ENCODE peak calls at places on chromosomes 16 and 17, in seven cellular contexts. One of them, this sample, is unnamed.

GRCh38 chr16:9159839-9160550 is 68.6 kb downstream of the HAPSTR1 start:
- DNase-seq in Peyer's patch: peak; percentile 83
- DNase-seq in heart left ventricle: no peak
- DNase-seq in gastrocnemius medialis: no peak
- DNase-seq in H1: peak; percentile 83
- DNase-seq in thyroid gland: peak; percentile 73
- DNase-seq in stomach: peak; percentile 57
- DNase-seq in this sample: peak; percentile 65

GRCh38 chr16:46885960-46886763 is 2.0 kb downstream of the GPT2 start:
- DNase-seq in Peyer's patch: no peak
- DNase-seq in heart left ventricle: peak; percentile 36
- DNase-seq in gastrocnemius medialis: peak; percentile 70
- DNase-seq in H1: no peak
- DNase-seq in thyroid gland: no peak
- DNase-seq in stomach: peak; percentile 77
- DNase-seq in this sample: peak; percentile 73

GRCh38 chr17:37701424-37702020 is 43.3 kb downstream of the HNF1B start:
- DNase-seq in Peyer's patch: no peak
- DNase-seq in heart left ventricle: no peak
- DNase-seq in gastrocnemius medialis: no peak
- DNase-seq in H1: no peak
- DNase-seq in thyroid gland: peak; percentile 18
- DNase-seq in stomach: peak; percentile 63
- DNase-seq in this sample: peak; percentile 58

GRCh38 chr16:31291376-31291775 is 31.6 kb downstream of the ITGAM start:
- DNase-seq in Peyer's patch: no peak
- DNase-seq in heart left ventricle: no peak
- DNase-seq in gastrocnemius medialis: no peak
- DNase-seq in H1: no peak
- DNase-seq in thyroid gland: no peak
- DNase-seq in stomach: no peak
- DNase-seq in this sample: no peak

GRCh38 chr16:60261425-60261824 is 1527.3 kb upstream of the GOT2 start:
- DNase-seq in Peyer's patch: no peak
- DNase-seq in heart left ventricle: no peak
- DNase-seq in gastrocnemius medialis: no peak
- DNase-seq in H1: no peak
- DNase-seq in thyroid gland: no peak
- DNase-seq in stomach: no peak
- DNase-seq in this sample: no peak

GRCh38 chr16:22859925-22860324 is 46.0 kb downstream of the HS3ST2 start:
- DNase-seq in Peyer's patch: no peak
- DNase-seq in heart left ventricle: no peak
- DNase-seq in gastrocnemius medialis: no peak
- DNase-seq in H1: peak; percentile 25
- DNase-seq in thyroid gland: no peak
- DNase-seq in stomach: no peak
- DNase-seq in this sample: no peak

GRCh38 chr16:27377666-27378485 is 24.1 kb upstream of the IL21R start:
- DNase-seq in Peyer's patch: no peak
- DNase-seq in heart left ventricle: no peak
- DNase-seq in gastrocnemius medialis: no peak
- DNase-seq in H1: no peak
- DNase-seq in thyroid gland: no peak
- DNase-seq in stomach: no peak
- DNase-seq in this sample: no peak

GRCh38 chr16:49697631-49698030 is 158.3 kb downstream of the ZNF423 start:
- DNase-seq in Peyer's patch: no peak
- DNase-seq in heart left ventricle: no peak
- DNase-seq in gastrocnemius medialis: no peak
- DNase-seq in H1: no peak
- DNase-seq in thyroid gland: no peak
- DNase-seq in stomach: no peak
- DNase-seq in this sample: no peak

GRCh38 chr16:620700-621525 is 9.9 kb upstream of the WFIKKN1 start:
- DNase-seq in Peyer's patch: no peak
- DNase-seq in heart left ventricle: no peak
- DNase-seq in gastrocnemius medialis: no peak
- DNase-seq in H1: no peak
- DNase-seq in thyroid gland: no peak
- DNase-seq in stomach: no peak
- DNase-seq in this sample: no peak

GRCh38 chr17:81502471-81503017 is 10.1 kb downstream of the ACTG1 start:
- DNase-seq in Peyer's patch: no peak
- DNase-seq in heart left ventricle: no peak
- DNase-seq in gastrocnemius medialis: no peak
- DNase-seq in H1: no peak
- DNase-seq in thyroid gland: no peak
- DNase-seq in stomach: no peak
- DNase-seq in this sample: no peak

GRCh38 chr16:4360538-4361021 is 9.5 kb upstream of the PAM16 start:
- DNase-seq in Peyer's patch: no peak
- DNase-seq in heart left ventricle: no peak
- DNase-seq in gastrocnemius medialis: no peak
- DNase-seq in H1: no peak
- DNase-seq in thyroid gland: no peak
- DNase-seq in stomach: no peak
- DNase-seq in this sample: no peak

GRCh38 chr16:12405083-12405482 is 398.6 kb downstream of the CPPED1 start:
- DNase-seq in Peyer's patch: no peak
- DNase-seq in heart left ventricle: no peak
- DNase-seq in gastrocnemius medialis: no peak
- DNase-seq in H1: no peak
- DNase-seq in thyroid gland: peak; percentile 67
- DNase-seq in stomach: no peak
- DNase-seq in this sample: no peak

GRCh38 chr17:82020874-82021727 is 1.6 kb downstream of the CENPX start:
- DNase-seq in Peyer's patch: peak; percentile 84
- DNase-seq in heart left ventricle: peak; percentile 76
- DNase-seq in gastrocnemius medialis: peak; percentile 58
- DNase-seq in H1: no peak
- DNase-seq in thyroid gland: peak; percentile 83
- DNase-seq in stomach: peak; percentile 81
- DNase-seq in this sample: peak; percentile 83

GRCh38 chr17:46851029-46851741 is at the start of gene WNT9B:
- DNase-seq in Peyer's patch: peak; percentile 87
- DNase-seq in heart left ventricle: no peak
- DNase-seq in gastrocnemius medialis: no peak
- DNase-seq in H1: no peak
- DNase-seq in thyroid gland: peak; percentile 39
- DNase-seq in stomach: peak; percentile 57
- DNase-seq in this sample: peak; percentile 80

GRCh38 chr17:40422990-40423611 is 5.4 kb upstream of the TOP2A start:
- DNase-seq in Peyer's patch: no peak
- DNase-seq in heart left ventricle: no peak
- DNase-seq in gastrocnemius medialis: no peak
- DNase-seq in H1: no peak
- DNase-seq in thyroid gland: no peak
- DNase-seq in stomach: no peak
- DNase-seq in this sample: no peak

GRCh38 chr16:27839419-27839818 is 224.1 kb downstream of the GSG1L start:
- DNase-seq in Peyer's patch: no peak
- DNase-seq in heart left ventricle: no peak
- DNase-seq in gastrocnemius medialis: no peak
- DNase-seq in H1: no peak
- DNase-seq in thyroid gland: no peak
- DNase-seq in stomach: no peak
- DNase-seq in this sample: no peak

GRCh38 chr17:41824086-41824485 is 11.3 kb downstream of the FKBP10 start:
- DNase-seq in Peyer's patch: no peak
- DNase-seq in heart left ventricle: no peak
- DNase-seq in gastrocnemius medialis: no peak
- DNase-seq in H1: no peak
- DNase-seq in thyroid gland: peak; percentile 15
- DNase-seq in stomach: no peak
- DNase-seq in this sample: no peak

GRCh38 chr17:34633351-34633750 is 54.0 kb downstream of the TMEM132E start:
- DNase-seq in Peyer's patch: peak; percentile 40
- DNase-seq in heart left ventricle: no peak
- DNase-seq in gastrocnemius medialis: no peak
- DNase-seq in H1: no peak
- DNase-seq in thyroid gland: peak; percentile 17
- DNase-seq in stomach: no peak
- DNase-seq in this sample: no peak

GRCh38 chr16:57926041-57926440 is 44.9 kb downstream of the CNGB1 start:
- DNase-seq in Peyer's patch: no peak
- DNase-seq in heart left ventricle: no peak
- DNase-seq in gastrocnemius medialis: no peak
- DNase-seq in H1: no peak
- DNase-seq in thyroid gland: no peak
- DNase-seq in stomach: no peak
- DNase-seq in this sample: no peak

GRCh38 chr17:77396610-77397009 is 255.8 kb downstream of the SEC14L1 start:
- DNase-seq in Peyer's patch: no peak
- DNase-seq in heart left ventricle: no peak
- DNase-seq in gastrocnemius medialis: peak; percentile 54
- DNase-seq in H1: no peak
- DNase-seq in thyroid gland: no peak
- DNase-seq in stomach: no peak
- DNase-seq in this sample: no peak

GRCh38 chr16:55655709-55656694 is at the start of gene SLC6A2:
- DNase-seq in Peyer's patch: no peak
- DNase-seq in heart left ventricle: no peak
- DNase-seq in gastrocnemius medialis: no peak
- DNase-seq in H1: peak; percentile 21
- DNase-seq in thyroid gland: peak; percentile 7
- DNase-seq in stomach: no peak
- DNase-seq in this sample: no peak

GRCh38 chr16:55657616-55658015 is 1.8 kb downstream of the SLC6A2 start:
- DNase-seq in Peyer's patch: no peak
- DNase-seq in heart left ventricle: no peak
- DNase-seq in gastrocnemius medialis: no peak
- DNase-seq in H1: no peak
- DNase-seq in thyroid gland: no peak
- DNase-seq in stomach: no peak
- DNase-seq in this sample: no peak

GRCh38 chr16:55656695-55657092 is 906 bp downstream of the SLC6A2 start:
- DNase-seq in Peyer's patch: no peak
- DNase-seq in heart left ventricle: no peak
- DNase-seq in gastrocnemius medialis: no peak
- DNase-seq in H1: peak; percentile 5
- DNase-seq in thyroid gland: no peak
- DNase-seq in stomach: no peak
- DNase-seq in this sample: no peak

GRCh38 chr16:55653106-55653505 is 2.7 kb upstream of the SLC6A2 start:
- DNase-seq in Peyer's patch: no peak
- DNase-seq in heart left ventricle: no peak
- DNase-seq in gastrocnemius medialis: no peak
- DNase-seq in H1: no peak
- DNase-seq in thyroid gland: no peak
- DNase-seq in stomach: no peak
- DNase-seq in this sample: no peak

GRCh38 chr16:55655381-55655708 is 443 bp upstream of the SLC6A2 start:
- DNase-seq in Peyer's patch: no peak
- DNase-seq in heart left ventricle: no peak
- DNase-seq in gastrocnemius medialis: no peak
- DNase-seq in H1: no peak
- DNase-seq in thyroid gland: no peak
- DNase-seq in stomach: no peak
- DNase-seq in this sample: no peak
- H3K4me3 ChIP-seq in Peyer's patch: no peak overlapping the region
- H3K4me3 ChIP-seq in heart left ventricle: peak overlapping the region; percentile 46
- H3K4me3 ChIP-seq in gastrocnemius medialis: peak overlapping the region; percentile 13
- H3K4me3 ChIP-seq in H1: peak overlapping the region; percentile 45
- H3K4me3 ChIP-seq in thyroid gland: no peak overlapping the region
- H3K4me3 ChIP-seq in stomach: peak overlapping the region; percentile 43
- H3K4me3 ChIP-seq in this sample: no peak overlapping the region

DNA sequence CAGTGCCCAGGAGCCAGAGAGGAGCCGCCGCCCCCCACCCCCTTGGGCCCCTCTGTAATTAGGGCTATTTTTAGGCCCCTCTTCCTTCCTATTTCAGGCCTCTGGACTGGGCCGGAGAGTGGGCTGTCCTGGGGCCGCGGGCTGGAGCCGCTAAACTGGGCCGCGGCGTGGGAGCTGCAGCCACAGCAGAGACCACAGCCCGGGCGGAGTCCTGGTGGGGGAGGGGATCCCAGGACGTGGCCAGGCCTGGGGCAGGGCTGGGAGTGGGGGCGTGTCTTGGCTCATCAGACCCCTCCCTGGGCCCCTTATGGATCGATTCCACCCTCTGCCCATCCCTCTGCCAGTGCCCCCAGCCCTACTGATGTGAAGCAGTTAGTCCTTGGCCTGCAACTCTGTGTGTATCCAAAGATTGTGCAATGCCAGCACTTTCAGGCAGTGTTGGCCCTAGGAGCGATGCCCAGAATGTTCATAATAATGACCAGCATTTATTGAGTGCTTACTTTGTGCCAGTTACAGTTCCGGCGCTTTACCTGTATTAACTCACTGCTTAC is 15.0 kb upstream of the TAC4 start:
- DNase-seq in Peyer's patch: no peak
- DNase-seq in heart left ventricle: no peak
- DNase-seq in gastrocnemius medialis: no peak
- DNase-seq in H1: no peak
- DNase-seq in thyroid gland: no peak
- DNase-seq in stomach: no peak
- DNase-seq in this sample: no peak
- H3K27me3 ChIP-seq in Peyer's patch: no peaks in the 10 kb centered on the region
- H3K27me3 ChIP-seq in heart left ventricle: no peaks in the 10 kb centered on the region
- H3K27me3 ChIP-seq in gastrocnemius medialis: no peaks in the 10 kb centered on the region
- H3K27me3 ChIP-seq in H1: no peaks in the 10 kb centered on the region
- H3K27me3 ChIP-seq in thyroid gland: no peaks in the 10 kb centered on the region
- H3K27me3 ChIP-seq in stomach: no peaks in the 10 kb centered on the region
- H3K27me3 ChIP-seq in this sample: no peaks in the 10 kb centered on the region

DNA sequence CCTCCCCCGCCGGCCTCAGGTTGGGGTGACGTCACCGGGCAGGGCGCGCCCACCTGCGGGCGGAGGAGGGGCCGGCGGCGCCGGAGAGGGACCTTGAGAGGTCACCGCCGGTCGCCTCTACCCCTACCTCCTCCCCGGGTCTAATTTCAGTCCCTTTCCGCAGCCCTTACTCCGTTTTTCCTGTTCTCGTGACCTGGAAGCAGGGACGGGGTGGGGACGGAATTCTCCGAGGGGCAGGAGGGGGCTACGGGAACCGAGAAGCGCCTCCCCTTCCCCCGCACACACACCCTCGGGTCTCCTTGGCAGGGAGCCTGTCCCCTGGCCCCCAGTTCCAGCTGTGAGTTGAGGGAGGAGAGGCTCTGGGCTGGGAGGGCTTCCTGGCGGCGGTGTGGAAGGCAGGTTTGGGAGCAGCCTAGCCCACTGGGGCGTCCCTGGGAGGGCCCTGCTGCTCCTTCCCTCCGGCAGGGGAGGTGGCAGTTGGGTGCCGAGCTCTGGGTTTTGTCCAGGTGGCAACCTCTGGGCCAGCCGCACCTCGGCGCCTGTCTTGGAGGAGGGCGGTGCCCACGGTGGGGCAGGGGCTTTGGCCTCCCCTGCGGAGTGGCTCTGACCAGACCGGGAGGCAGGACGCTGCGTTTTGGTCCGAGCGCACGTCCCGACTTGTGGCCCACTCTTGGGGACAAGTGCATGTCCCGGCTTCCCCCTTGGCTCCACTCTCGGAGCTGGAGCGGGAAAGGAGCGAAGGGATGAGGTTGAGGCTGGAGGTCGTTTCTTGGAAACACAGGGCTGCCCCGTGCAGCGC is 765 bp downstream of the SYNGR3 start:
- DNase-seq in Peyer's patch: no peak
- DNase-seq in heart left ventricle: no peak
- DNase-seq in gastrocnemius medialis: no peak
- DNase-seq in H1: no peak
- DNase-seq in thyroid gland: no peak
- DNase-seq in stomach: peak; percentile 60
- DNase-seq in this sample: no peak
- TF ChIP-seq POLR2A in Peyer's patch: no peak
- TF ChIP-seq POLR2A in heart left ventricle: no peak
- TF ChIP-seq POLR2A in gastrocnemius medialis: no peak
- TF ChIP-seq POLR2A in H1: no peak
- TF ChIP-seq POLR2A in thyroid gland: no peak
- TF ChIP-seq POLR2A in stomach: no peak
- TF ChIP-seq POLR2A in this sample: no peak

GRCh38 chr17:32503251-32504165 is 16.7 kb downstream of the CDK5R1 start:
- DNase-seq in Peyer's patch: peak; percentile 29
- DNase-seq in heart left ventricle: no peak
- DNase-seq in gastrocnemius medialis: no peak
- DNase-seq in H1: no peak
- DNase-seq in thyroid gland: no peak
- DNase-seq in stomach: no peak
- DNase-seq in this sample: no peak
- H3K4me3 ChIP-seq in Peyer's patch: no peak overlapping the region
- H3K4me3 ChIP-seq in heart left ventricle: no peak overlapping the region
- H3K4me3 ChIP-seq in gastrocnemius medialis: no peak overlapping the region
- H3K4me3 ChIP-seq in H1: no peak overlapping the region
- H3K4me3 ChIP-seq in thyroid gland: no peak overlapping the region
- H3K4me3 ChIP-seq in stomach: no peak overlapping the region
- H3K4me3 ChIP-seq in this sample: no peak overlapping the region